ENCODE peak calls at places on chromosome 22, in seven cellular contexts. Q, H, F, T, Y, I and E are unnamed samples.

GRCh38 chr22:28976588-28976987 is 85.0 kb downstream of the C22orf31 start:
- DNase-seq in Q (no peak), H (no peak), F (no peak), T (no peak), Y (peak; percentile 62), I (no peak), E (no peak)

GRCh38 chr22:25368271-25368670 is 148.8 kb downstream of the CRYBB2 start:
- DNase-seq in Q (peak; percentile 28), H (no peak), F (no peak), T (no peak), Y (peak; percentile 45), I (no peak), E (no peak)

GRCh38 chr22:46652081-46652929 is 32.1 kb downstream of the GRAMD4 start:
- DNase-seq in Q (peak; percentile 67), H (no peak), F (no peak), T (peak; percentile 62), Y (peak; percentile 15), I (no peak), E (no peak)

GRCh38 chr22:25853078-25853477 is 111.1 kb downstream of the MYO18B start:
- DNase-seq in Q (no peak), H (no peak), F (no peak), T (peak; percentile 7), Y (no peak), I (no peak), E (no peak)

GRCh38 chr22:44991218-44991617 is 18.6 kb downstream of the PHF21B start:
- DNase-seq in Q (no peak), H (no peak), F (no peak), T (no peak), Y (no peak), I (no peak), E (no peak)

GRCh38 chr22:43481528-43482309 is 69.9 kb downstream of the MPPED1 start:
- DNase-seq in Q (no peak), H (peak; percentile 48), F (no peak), T (no peak), Y (no peak), I (no peak), E (no peak)

GRCh38 chr22:44676441-44677298 is 25.3 kb upstream of the PRR5 start:
- DNase-seq in Q (peak; percentile 89), H (peak; percentile 32), F (peak; percentile 28), T (peak; percentile 90), Y (peak; percentile 51), I (no peak), E (no peak)

GRCh38 chr22:26056455-26056854 is 112.8 kb upstream of the SEZ6L start:
- DNase-seq in Q (no peak), H (no peak), F (no peak), T (no peak), Y (no peak), I (no peak), E (no peak)

GRCh38 chr22:43553451-43554258 is 141.8 kb downstream of the MPPED1 start:
- DNase-seq in Q (no peak), H (no peak), F (no peak), T (no peak), Y (no peak), I (no peak), E (no peak)

DNA sequence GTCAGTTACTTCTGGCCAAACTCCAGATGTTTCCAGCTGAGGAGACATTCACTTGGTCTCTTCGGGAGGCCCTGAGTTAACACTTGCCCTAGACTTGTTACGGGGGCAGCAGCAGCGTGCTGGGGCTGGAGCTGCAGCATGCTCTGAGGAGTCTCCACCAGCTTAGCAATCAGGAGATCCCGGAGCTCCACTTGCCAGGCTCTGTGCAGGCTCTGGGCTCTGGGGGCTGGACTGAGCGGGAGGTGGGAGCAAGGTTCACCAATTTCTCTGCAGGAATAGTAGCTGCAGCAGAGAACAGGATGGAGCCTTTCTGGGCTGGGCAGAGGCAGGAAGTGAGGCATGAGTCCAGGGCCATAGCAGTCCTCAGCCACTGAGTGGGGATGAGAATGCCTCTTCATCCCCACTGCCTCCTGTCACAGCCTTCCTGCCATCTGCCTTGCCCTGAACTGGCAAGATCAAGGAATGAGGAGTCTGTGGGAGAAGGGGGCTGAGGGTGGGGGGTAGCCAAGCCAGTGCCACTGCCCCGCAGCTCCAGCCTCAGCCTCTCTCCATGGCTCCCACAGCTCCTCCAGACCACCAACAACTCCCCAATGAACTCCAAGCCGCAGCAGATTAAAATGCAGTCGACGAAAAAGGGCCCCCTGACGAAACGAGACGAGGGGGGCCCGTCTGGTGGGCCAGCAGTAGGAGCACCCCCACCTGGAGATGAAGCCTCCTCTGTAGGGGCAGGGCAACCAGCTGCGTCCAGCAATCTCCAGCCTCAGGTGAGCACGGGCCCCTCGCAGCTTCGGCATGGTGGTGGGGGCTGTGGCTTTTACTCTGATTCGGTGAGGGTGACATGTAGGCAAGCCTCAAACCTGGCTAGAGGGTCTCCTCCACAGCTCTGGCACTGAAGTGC is 23.4 kb downstream of the GTPBP1 start:
- DNase-seq in Q (no peak), H (no peak), F (no peak), T (no peak), Y (no peak), I (no peak), E (peak; percentile 4)
- H3K4me2 ChIP-seq in Q (no peak overlapping the region), H (no peak overlapping the region), F (no peak overlapping the region), T (no peak overlapping the region), Y (no peak overlapping the region), I (no peak overlapping the region), E (no peak overlapping the region)

DNA sequence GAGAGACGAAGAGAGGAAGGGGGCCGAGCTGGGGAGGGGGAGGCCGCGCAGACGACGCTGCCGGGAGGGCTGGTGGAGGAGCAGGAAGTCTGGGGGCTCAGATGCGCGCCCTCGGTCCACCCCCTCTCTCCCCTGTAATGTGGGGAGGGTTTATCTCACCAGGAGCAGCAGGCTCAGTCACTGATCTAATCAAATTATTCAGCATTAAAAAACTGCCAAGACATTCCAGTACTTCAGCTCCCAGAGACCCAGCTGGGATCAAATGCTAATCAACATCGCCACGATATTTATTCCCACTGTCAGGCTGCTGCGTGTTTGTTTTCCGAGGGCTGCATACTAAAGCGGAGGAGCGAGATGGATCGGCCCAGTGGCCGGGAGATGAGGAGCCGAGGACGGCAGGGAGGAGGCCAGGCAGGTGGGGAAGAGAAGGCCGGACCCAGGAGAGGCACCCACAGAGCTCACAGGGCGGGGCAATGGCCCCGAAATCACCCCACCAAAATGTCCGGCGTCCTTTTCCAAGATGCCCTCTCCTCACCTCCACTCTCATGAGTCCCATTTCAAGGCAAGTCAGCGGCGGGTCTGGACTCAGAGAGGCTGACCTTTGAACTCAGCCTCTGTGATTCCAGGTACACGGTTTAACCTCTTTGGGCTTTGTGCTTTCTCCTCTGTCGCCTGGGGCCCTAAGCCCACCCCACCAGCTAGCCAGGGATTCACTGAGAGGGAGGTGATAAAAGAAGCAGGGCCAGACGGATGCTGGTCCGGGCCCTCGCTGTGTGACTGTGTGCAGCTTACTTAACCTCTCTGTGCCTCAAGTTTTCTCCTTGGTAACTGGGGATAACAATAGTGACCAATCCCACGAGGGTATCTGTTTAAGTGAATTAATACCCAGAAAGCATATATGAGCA is 502.1 kb downstream of the MN1 start:
- DNase-seq in Q (no peak), H (peak; percentile 36), F (no peak), T (peak; percentile 17), Y (no peak), I (no peak), E (no peak)
- H3K4me2 ChIP-seq in Q (peak overlapping the region; percentile 71), H (peak overlapping the region; percentile 75), F (no peak overlapping the region), T (peak overlapping the region; percentile 35), Y (peak overlapping the region; percentile 8), I (peak overlapping the region; percentile 15), E (no peak overlapping the region)

GRCh38 chr22:41925783-41926460 is 684 bp downstream of the TNFRSF13C start:
- DNase-seq in Q (peak; percentile 82), H (peak; percentile 89), F (no peak), T (peak; percentile 74), Y (peak; percentile 63), I (no peak), E (peak; percentile 54)

GRCh38 chr22:41929158-41929896 is 2.7 kb upstream of the TNFRSF13C start:
- DNase-seq in Q (no peak), H (no peak), F (no peak), T (no peak), Y (no peak), I (no peak), E (no peak)

GRCh38 chr22:41931701-41932269 is 5.2 kb upstream of the TNFRSF13C start:
- DNase-seq in Q (no peak), H (no peak), F (no peak), T (no peak), Y (no peak), I (no peak), E (no peak)

GRCh38 chr22:41928416-41929157 is 2.0 kb upstream of the TNFRSF13C start:
- DNase-seq in Q (no peak), H (peak; percentile 30), F (no peak), T (no peak), Y (no peak), I (no peak), E (no peak)

GRCh38 chr22:41927813-41928212 is 1.2 kb upstream of the TNFRSF13C start:
- DNase-seq in Q (no peak), H (no peak), F (no peak), T (no peak), Y (no peak), I (no peak), E (no peak)
- H3K4me2 ChIP-seq in Q (no peak overlapping the region), H (no peak overlapping the region), F (no peak overlapping the region), T (no peak overlapping the region), Y (no peak overlapping the region), I (no peak overlapping the region), E (no peak overlapping the region)

GRCh38 chr22:30424471-30425326 is 869 bp upstream of the MTFP1 start:
- DNase-seq in Q (peak; percentile 37), H (peak; percentile 48), F (no peak), T (no peak), Y (no peak), I (no peak), E (peak; percentile 40)

GRCh38 chr22:30425327-30425615 is 297 bp upstream of the MTFP1 start:
- DNase-seq in Q (no peak), H (no peak), F (no peak), T (no peak), Y (no peak), I (no peak), E (no peak)

GRCh38 chr22:30425616-30426394 is at the start of gene MTFP1:
- DNase-seq in Q (peak; percentile 74), H (peak; percentile 95), F (peak; percentile 44), T (peak; percentile 66), Y (peak; percentile 79), I (peak; percentile 66), E (peak; percentile 66)

GRCh38 chr22:30427871-30428270 is 2.3 kb downstream of the MTFP1 start:
- DNase-seq in Q (no peak), H (no peak), F (no peak), T (no peak), Y (no peak), I (no peak), E (no peak)

DNA sequence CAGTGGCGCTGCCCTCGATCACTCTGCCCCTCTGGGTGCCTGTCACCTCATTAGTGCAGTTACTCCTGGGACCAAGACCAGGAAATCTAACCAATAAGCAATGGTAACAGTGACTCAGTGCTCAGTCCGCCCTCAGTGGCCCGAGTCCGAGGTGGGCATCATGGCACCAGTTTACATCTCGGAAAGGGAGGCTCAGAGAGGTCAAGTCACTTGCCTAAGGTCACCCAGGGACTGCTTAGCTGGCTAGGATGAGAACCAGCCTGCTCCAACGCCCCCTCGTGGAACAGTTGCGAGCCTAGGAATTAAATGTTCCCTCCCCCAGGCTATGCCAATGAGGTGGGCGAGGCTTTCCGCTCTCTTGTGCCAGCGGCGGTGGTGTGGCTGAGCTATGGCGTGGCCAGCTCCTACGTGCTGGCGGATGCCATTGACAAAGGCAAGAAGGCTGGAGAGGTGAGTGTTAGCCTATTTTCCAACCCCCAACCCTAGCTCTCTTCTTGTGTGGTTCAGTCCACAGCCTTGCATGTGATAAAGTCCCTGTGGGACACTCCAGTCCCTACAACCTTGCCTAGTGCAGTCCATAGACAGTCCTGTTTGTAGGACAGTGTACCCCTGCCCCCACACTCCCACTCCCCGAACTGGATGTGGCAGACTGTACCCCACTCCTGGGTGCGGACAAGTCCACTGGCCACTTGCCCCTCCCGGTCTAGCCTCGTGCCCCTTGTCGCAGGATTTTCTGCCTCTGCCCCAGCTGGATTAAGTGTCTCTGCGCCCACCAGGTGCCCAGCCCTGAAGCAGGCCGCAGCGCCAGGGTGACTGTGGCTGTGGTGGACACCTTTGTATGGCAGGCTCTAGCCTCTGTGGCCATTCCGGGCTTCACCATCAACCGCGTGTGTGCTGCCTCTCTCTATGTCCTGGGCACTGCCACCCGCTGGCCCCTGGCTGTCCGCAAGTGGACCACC is 1.1 kb downstream of the MTFP1 start:
- DNase-seq in Q (peak; percentile 90), H (peak; percentile 95), F (peak; percentile 71), T (peak; percentile 60), Y (peak; percentile 83), I (peak; percentile 66), E (peak; percentile 85)
- H3K4me2 ChIP-seq in Q (peak overlapping the region; percentile 80), H (peak overlapping the region; percentile 85), F (peak overlapping the region; percentile 90), T (peak overlapping the region; percentile 94), Y (peak overlapping the region; percentile 83), I (peak overlapping the region; percentile 73), E (peak overlapping the region; percentile 95)